ENCODE peak calls at places on chromosomes 11 and 22, in six cellular contexts. One of them, this sample, is unnamed.

GRCh38 chr11:78299000-78299712 is 110.4 kb downstream of the USP35 start:
- DNase-seq in BE2C: no peak
- DNase-seq in AG09309: no peak
- DNase-seq in A549: no peak
- DNase-seq in lung: no peak
- DNase-seq in GM12865: no peak
- DNase-seq in this sample: no peak

GRCh38 chr22:44777364-44777756 is 25.0 kb downstream of the ARHGAP8 start:
- DNase-seq in lung: no peak
- DNase-seq in A549: no peak
- DNase-seq in BE2C: no peak
- DNase-seq in GM12865: no peak
- DNase-seq in AG09309: no peak
- DNase-seq in this sample: no peak

GRCh38 chr11:16347928-16348685 is 8.2 kb downstream of the SOX6 start:
- DNase-seq in A549: no peak
- DNase-seq in AG09309: no peak
- DNase-seq in BE2C: no peak
- DNase-seq in lung: no peak
- DNase-seq in GM12865: no peak
- DNase-seq in this sample: no peak

GRCh38 chr11:64710418-64711137 is 12.4 kb downstream of the NRXN2 start:
- DNase-seq in AG09309: no peak
- DNase-seq in GM12865: no peak
- DNase-seq in BE2C: no peak
- DNase-seq in A549: no peak
- DNase-seq in lung: no peak
- DNase-seq in this sample: no peak

GRCh38 chr11:125408281-125408680 is 87.8 kb downstream of the FEZ1 start:
- DNase-seq in lung: no peak
- DNase-seq in BE2C: no peak
- DNase-seq in GM12865: no peak
- DNase-seq in A549: no peak
- DNase-seq in AG09309: no peak
- DNase-seq in this sample: no peak

GRCh38 chr22:19038728-19039447 is 83.3 kb downstream of the DGCR2 start:
- DNase-seq in lung: no peak
- DNase-seq in A549: no peak
- DNase-seq in GM12865: no peak
- DNase-seq in BE2C: no peak
- DNase-seq in AG09309: no peak
- DNase-seq in this sample: no peak

GRCh38 chr11:17142450-17142849 is 65.0 kb upstream of the RPS13 start:
- DNase-seq in A549: no peak
- DNase-seq in lung: no peak
- DNase-seq in GM12865: no peak
- DNase-seq in BE2C: no peak
- DNase-seq in AG09309: no peak
- DNase-seq in this sample: no peak

GRCh38 chr11:44498524-44498923 is 66.9 kb upstream of the CD82 start:
- DNase-seq in lung: no peak
- DNase-seq in GM12865: no peak
- DNase-seq in A549: no peak
- DNase-seq in AG09309: no peak
- DNase-seq in BE2C: no peak
- DNase-seq in this sample: no peak

GRCh38 chr11:110431212-110432073 is 1.7 kb downstream of the FDX1 start:
- DNase-seq in GM12865: peak
- DNase-seq in A549: no peak
- DNase-seq in AG09309: no peak
- DNase-seq in lung: no peak
- DNase-seq in BE2C: no peak
- DNase-seq in this sample: no peak

GRCh38 chr22:25775501-25775900 is 33.5 kb downstream of the MYO18B start:
- DNase-seq in AG09309: no peak
- DNase-seq in GM12865: no peak
- DNase-seq in lung: no peak
- DNase-seq in A549: no peak
- DNase-seq in BE2C: peak
- DNase-seq in this sample: no peak

GRCh38 chr22:19117111-19117512 is 5.1 kb downstream of the DGCR2 start:
- DNase-seq in GM12865: no peak
- DNase-seq in BE2C: no peak
- DNase-seq in lung: no peak
- DNase-seq in A549: no peak
- DNase-seq in AG09309: no peak
- DNase-seq in this sample: no peak

GRCh38 chr11:107011977-107012376 is 6.3 kb downstream of the GUCY1A2 start:
- DNase-seq in AG09309: no peak
- DNase-seq in GM12865: no peak
- DNase-seq in A549: no peak
- DNase-seq in lung: no peak
- DNase-seq in BE2C: no peak
- DNase-seq in this sample: no peak

GRCh38 chr11:69040581-69041260 is 8.0 kb upstream of the TPCN2 start:
- DNase-seq in BE2C: no peak
- DNase-seq in lung: no peak
- DNase-seq in A549: no peak
- DNase-seq in AG09309: peak
- DNase-seq in GM12865: no peak
- DNase-seq in this sample: peak

GRCh38 chr11:66883021-66883968 is 26.4 kb downstream of the LRFN4 start:
- DNase-seq in GM12865: peak
- DNase-seq in BE2C: peak
- DNase-seq in AG09309: peak
- DNase-seq in A549: peak
- DNase-seq in lung: peak
- DNase-seq in this sample: no peak

GRCh38 chr11:15969281-15969680 is 387.1 kb downstream of the SOX6 start:
- DNase-seq in lung: peak
- DNase-seq in GM12865: peak
- DNase-seq in AG09309: peak
- DNase-seq in BE2C: peak
- DNase-seq in A549: peak
- DNase-seq in this sample: no peak

GRCh38 chr22:48755332-48755949 is 1072.2 kb downstream of the BRD1 start:
- DNase-seq in lung: peak
- DNase-seq in A549: no peak
- DNase-seq in BE2C: no peak
- DNase-seq in GM12865: no peak
- DNase-seq in AG09309: no peak
- DNase-seq in this sample: no peak

GRCh38 chr22:42972592-42973535 is 42.1 kb downstream of the PACSIN2 start:
- DNase-seq in A549: no peak
- DNase-seq in GM12865: no peak
- DNase-seq in lung: no peak
- DNase-seq in BE2C: no peak
- DNase-seq in AG09309: no peak
- DNase-seq in this sample: no peak

GRCh38 chr22:46084376-46084775 is 66.0 kb upstream of the PPARA start:
- DNase-seq in AG09309: no peak
- DNase-seq in GM12865: no peak
- DNase-seq in lung: no peak
- DNase-seq in BE2C: no peak
- DNase-seq in A549: no peak
- DNase-seq in this sample: no peak

GRCh38 chr22:46084943-46085830 is 65.1 kb upstream of the PPARA start:
- DNase-seq in BE2C: peak
- DNase-seq in lung: peak
- DNase-seq in AG09309: peak
- DNase-seq in A549: peak
- DNase-seq in GM12865: no peak
- DNase-seq in this sample: no peak

GRCh38 chr22:46086577-46087335 is 63.6 kb upstream of the PPARA start:
- DNase-seq in A549: no peak
- DNase-seq in BE2C: peak
- DNase-seq in GM12865: no peak
- DNase-seq in AG09309: no peak
- DNase-seq in lung: no peak
- DNase-seq in this sample: no peak

GRCh38 chr22:46087336-46087690 is 63.0 kb upstream of the PPARA start:
- DNase-seq in GM12865: no peak
- DNase-seq in A549: no peak
- DNase-seq in AG09309: no peak
- DNase-seq in lung: no peak
- DNase-seq in BE2C: no peak
- DNase-seq in this sample: no peak

DNA sequence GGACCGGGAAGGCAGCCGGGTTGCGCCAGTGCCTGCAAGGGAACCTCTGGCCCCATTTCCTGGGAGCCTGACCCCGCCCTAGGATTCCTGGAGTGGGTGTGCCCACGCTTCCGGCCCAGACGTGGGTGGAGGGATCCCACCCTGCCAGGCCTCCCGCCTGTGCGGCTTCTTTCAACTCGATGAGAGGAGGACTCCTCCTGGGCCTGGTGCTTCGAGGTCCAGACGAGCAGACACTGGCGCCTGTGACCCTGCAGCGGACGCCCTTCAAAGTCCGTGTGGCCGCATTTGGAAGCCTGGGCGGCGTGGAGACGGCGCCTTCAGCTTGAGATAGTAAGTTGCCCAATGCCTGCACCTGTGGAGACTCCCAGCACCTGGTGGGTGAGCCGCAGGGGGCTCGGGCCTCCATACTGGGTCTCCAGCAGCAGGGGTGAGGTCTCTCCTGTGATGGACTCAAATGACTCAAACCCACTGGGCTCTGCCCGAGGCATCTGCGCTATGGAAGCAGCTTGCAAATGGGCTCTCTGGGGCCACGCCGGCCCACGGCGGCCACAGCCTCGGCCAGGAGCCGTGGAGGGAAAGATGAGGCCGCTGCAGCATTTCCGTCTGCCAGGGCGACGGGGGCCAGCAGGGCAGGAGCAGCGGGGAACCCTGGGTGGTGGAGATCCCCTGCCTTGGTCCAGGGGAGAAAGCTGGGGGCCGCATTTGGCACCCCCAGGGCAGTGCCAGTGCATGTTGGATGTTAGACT is 64.3 kb upstream of the PPARA start:
- DNase-seq in BE2C: peak
- DNase-seq in AG09309: peak
- DNase-seq in A549: peak
- DNase-seq in GM12865: no peak
- DNase-seq in lung: peak
- DNase-seq in this sample: no peak
- H3K4me3 ChIP-seq in BE2C: peak
- H3K4me3 ChIP-seq in AG09309: peak
- H3K4me3 ChIP-seq in A549: peak
- H3K4me3 ChIP-seq in GM12865: no peak
- H3K4me3 ChIP-seq in lung: peak
- H3K4me3 ChIP-seq in this sample: no peak

DNA sequence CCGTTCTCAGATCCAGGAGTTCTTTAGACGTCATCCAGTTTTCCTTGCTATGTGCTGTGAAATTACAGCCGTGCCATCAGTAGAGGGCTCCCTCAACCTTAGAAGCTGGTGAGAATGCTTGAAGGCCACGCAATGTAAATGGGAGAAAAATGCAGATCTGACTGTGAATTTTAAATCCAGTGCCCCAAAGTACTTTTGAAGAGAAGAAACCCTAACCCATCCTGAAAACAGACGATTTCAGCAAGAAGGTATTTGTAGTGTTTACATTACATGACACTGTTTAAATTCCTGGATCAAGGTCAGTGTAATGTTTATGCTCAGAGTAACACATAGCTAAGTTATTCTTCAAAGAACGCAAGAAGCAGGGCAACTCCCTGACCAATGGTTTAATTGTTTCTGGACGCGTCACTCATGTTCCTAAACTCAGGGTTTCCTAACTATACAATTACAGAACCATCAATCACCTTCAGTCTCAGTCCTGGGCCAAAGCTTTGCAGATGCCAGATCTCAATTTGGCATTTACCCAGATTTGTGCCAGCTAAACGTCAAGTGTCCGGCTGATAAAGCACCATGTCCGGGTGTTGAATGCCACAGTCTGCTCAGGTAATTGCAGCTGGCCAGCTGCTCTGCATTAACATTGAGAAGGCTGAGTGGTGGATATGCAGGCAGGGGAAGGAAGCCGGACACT is 38.2 kb downstream of the ADAMTS8 start:
- DNase-seq in GM12865: no peak
- DNase-seq in BE2C: no peak
- DNase-seq in A549: peak
- DNase-seq in AG09309: no peak
- DNase-seq in lung: no peak
- DNase-seq in this sample: no peak
- TF ChIP-seq CTCF in GM12865: no peak
- TF ChIP-seq CTCF in BE2C: peak
- TF ChIP-seq CTCF in A549: peak
- TF ChIP-seq CTCF in AG09309: peak
- TF ChIP-seq CTCF in lung: peak
- TF ChIP-seq CTCF in this sample: peak

DNA sequence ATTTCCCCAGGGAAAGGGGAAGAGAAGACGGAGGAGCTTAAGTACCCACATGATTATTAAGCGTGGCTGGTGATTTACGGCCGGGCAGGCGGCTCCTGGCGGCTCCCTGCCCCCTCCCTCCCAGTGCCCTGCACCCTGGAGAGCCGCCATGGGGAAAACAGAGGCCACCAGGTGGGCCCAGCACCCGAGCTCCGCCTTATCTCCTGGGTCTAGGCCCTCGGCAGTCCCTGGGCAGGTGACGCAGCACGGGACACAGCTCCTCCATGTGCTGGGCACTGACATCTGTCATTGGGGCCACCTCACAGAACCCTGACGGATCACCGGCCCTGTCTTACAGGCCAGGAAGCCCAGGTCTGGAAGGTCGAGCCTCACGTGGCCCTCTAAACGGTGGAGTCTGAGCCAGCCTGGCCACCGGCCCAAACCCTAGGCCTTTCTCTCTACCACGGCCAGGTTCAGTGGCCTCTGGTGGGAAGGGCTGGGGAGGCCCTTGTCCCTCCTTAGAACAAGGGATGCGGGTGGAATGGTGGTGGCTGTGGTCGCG is 60.2 kb upstream of the PPARA start:
- DNase-seq in lung: no peak
- DNase-seq in A549: no peak
- DNase-seq in AG09309: no peak
- DNase-seq in GM12865: no peak
- DNase-seq in BE2C: peak
- DNase-seq in this sample: no peak
- H3K4me3 ChIP-seq in lung: no peak
- H3K4me3 ChIP-seq in A549: no peak
- H3K4me3 ChIP-seq in AG09309: peak
- H3K4me3 ChIP-seq in GM12865: no peak
- H3K4me3 ChIP-seq in BE2C: no peak
- H3K4me3 ChIP-seq in this sample: no peak

DNA sequence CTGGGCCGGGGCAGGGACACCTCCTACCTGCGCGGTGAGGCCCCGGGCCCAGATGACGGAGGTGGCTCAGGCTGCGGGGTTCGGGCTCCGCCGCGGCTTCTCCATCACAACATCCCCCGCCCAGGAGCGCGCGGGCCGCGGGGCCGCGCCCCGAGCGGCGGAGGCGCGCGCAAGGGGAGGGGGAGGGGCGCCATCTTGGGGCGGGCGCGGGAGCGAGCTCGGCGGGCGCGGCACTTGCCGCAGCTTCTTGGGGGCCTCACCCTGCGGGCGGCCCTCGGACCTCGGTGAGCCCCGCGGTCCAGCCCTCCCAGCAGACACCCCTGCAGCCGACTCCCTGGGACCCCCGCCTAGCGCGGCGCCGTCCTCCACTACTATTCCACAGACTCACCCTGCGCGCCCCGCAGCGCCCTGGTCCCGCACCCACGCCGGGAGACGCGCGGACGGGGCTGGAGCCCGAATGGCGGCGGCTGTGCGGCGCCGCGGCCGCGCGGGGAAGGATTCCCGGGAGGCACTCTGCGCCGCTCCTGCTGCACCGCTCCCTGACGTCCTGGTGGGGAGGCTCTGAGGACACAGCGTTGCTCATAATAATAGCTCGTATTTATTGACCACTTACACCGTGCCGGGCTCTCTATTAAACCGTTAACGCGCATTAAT is at the start of gene APBB1:
- DNase-seq in lung: peak
- DNase-seq in A549: peak
- DNase-seq in BE2C: peak
- DNase-seq in GM12865: peak
- DNase-seq in AG09309: no peak
- DNase-seq in this sample: no peak
- TF ChIP-seq CTCF in lung: no peak
- TF ChIP-seq CTCF in A549: no peak
- TF ChIP-seq CTCF in BE2C: no peak
- TF ChIP-seq CTCF in GM12865: no peak
- TF ChIP-seq CTCF in AG09309: no peak
- TF ChIP-seq CTCF in this sample: no peak

This sample was measured in retinal pigment epithelial cell.